ENCODE peak calls at places on chromosomes 7 and 10, in six cellular contexts. S is body of pancreas, W is HL-60, Y is HFF-Myc, U is astrocyte of the spinal cord, H is AG10803. N is an unnamed sample.

GRCh38 chr7:127474457-127474856 is 81.9 kb upstream of the ZNF800 start:
- DNase-seq in U (no peak), Y (peak), S (no peak), H (no peak), W (no peak), N (no peak)

GRCh38 chr7:112116894-112117293 is 89.3 kb downstream of the DOCK4 start:
- DNase-seq in S (no peak), W (no peak), Y (no peak), H (no peak), U (no peak), N (no peak)

GRCh38 chr7:1027285-1028043 is 16.9 kb upstream of the GPR146 start:
- DNase-seq in H (peak), U (peak), Y (no peak), S (peak), W (no peak), N (no peak)

GRCh38 chr10:680146-680545 is 9.3 kb downstream of the DIP2C start:
- DNase-seq in S (no peak), H (no peak), U (no peak), W (no peak), Y (no peak), N (no peak)

GRCh38 chr7:27364344-27364758 is 121.7 kb downstream of the EVX1 start:
- DNase-seq in H (peak), U (peak), Y (no peak), W (no peak), S (peak), N (peak)

GRCh38 chr7:105493196-105493927 is 28.7 kb downstream of the PUS7 start:
- DNase-seq in S (no peak), Y (no peak), H (no peak), U (no peak), W (no peak), N (no peak)

GRCh38 chr7:74044366-74045350 is 16.7 kb downstream of the ELN start:
- DNase-seq in Y (no peak), H (no peak), S (no peak), W (no peak), U (no peak), N (peak)

GRCh38 chr10:106971411-106971831 is 193.1 kb downstream of the SORCS1 start:
- DNase-seq in W (no peak), U (no peak), H (no peak), S (no peak), Y (no peak), N (peak)

GRCh38 chr7:137772748-137773147 is 74.0 kb downstream of the DGKI start:
- DNase-seq in W (no peak), U (peak), H (peak), Y (no peak), S (no peak), N (peak)

GRCh38 chr7:50359258-50359994 is 54.9 kb downstream of the IKZF1 start:
- DNase-seq in W (no peak), S (no peak), H (no peak), U (no peak), Y (no peak), N (no peak)

GRCh38 chr7:134962270-134962669 is 24.0 kb upstream of the AGBL3 start:
- DNase-seq in Y (no peak), S (no peak), U (no peak), H (no peak), W (no peak), N (no peak)

GRCh38 chr10:124262971-124263370 is 155.8 kb downstream of the OAT start:
- DNase-seq in S (no peak), U (no peak), H (no peak), Y (no peak), W (no peak), N (no peak)

GRCh38 chr7:55527314-55527713 is 45.0 kb downstream of the VOPP1 start:
- DNase-seq in S (no peak), U (no peak), Y (no peak), W (no peak), H (no peak), N (no peak)

GRCh38 chr10:98696516-98696915 is 249.8 kb upstream of the HPS1 start:
- DNase-seq in U (no peak), Y (no peak), H (no peak), S (no peak), W (no peak), N (no peak)

GRCh38 chr10:28331821-28332220 is 29.0 kb upstream of the MPP7 start:
- DNase-seq in W (no peak), Y (peak), U (peak), H (peak), S (no peak), N (no peak)

GRCh38 chr7:137007001-137007725 is 138.7 kb downstream of the CHRM2 start:
- DNase-seq in S (no peak), H (peak), Y (no peak), W (no peak), U (peak), N (no peak)

GRCh38 chr7:47405921-47406765 is 175.8 kb downstream of the TNS3 start:
- DNase-seq in W (no peak), U (peak), H (peak), Y (no peak), S (peak), N (peak)

GRCh38 chr10:34475222-34475621 is 339.9 kb downstream of the PARD3 start:
- DNase-seq in U (no peak), Y (no peak), S (no peak), W (no peak), H (no peak), N (no peak)

GRCh38 chr10:73096041-73096451 is 620 bp downstream of the P4HA1 start:
- DNase-seq in U (peak), Y (no peak), H (peak), S (peak), W (no peak), N (no peak)

GRCh38 chr7:27101188-27101905 is 1.1 kb downstream of the HOXA2 start:
- DNase-seq in Y (no peak), H (no peak), U (peak), W (no peak), S (no peak), N (no peak)

GRCh38 chr10:72094574-72094973 is 6.2 kb upstream of the SPOCK2 start:
- DNase-seq in U (no peak), H (no peak), S (no peak), W (no peak), Y (no peak), N (no peak)

GRCh38 chr10:44051584-44052385 is 333.1 kb downstream of the CXCL12 start:
- DNase-seq in H (peak), Y (no peak), U (peak), W (no peak), S (peak), N (no peak)

GRCh38 chr7:134502463-134502862 is 24.9 kb upstream of the AKR1B10 start:
- DNase-seq in W (peak), U (no peak), H (peak), Y (no peak), S (peak), N (no peak)

GRCh38 chr10:100981178-100981710 is 6.1 kb downstream of the MRPL43 start:
- DNase-seq in S (no peak), Y (no peak), H (no peak), W (no peak), U (no peak), N (no peak)

GRCh38 chr7:28207486-28208158 is 27.0 kb upstream of the JAZF1 start:
- DNase-seq in U (peak), Y (no peak), H (no peak), W (no peak), S (no peak), N (no peak)

GRCh38 chr10:129766611-129767550 is 197.2 kb downstream of the EBF3 start:
- DNase-seq in W (no peak), U (no peak), Y (no peak), H (no peak), S (no peak), N (no peak)

GRCh38 chr7:134891262-134892001 is 94.9 kb upstream of the AGBL3 start:
- DNase-seq in U (peak), H (peak), W (no peak), Y (peak), S (peak), N (peak)

GRCh38 chr10:16712883-16713282 is 104.3 kb downstream of the RSU1 start:
- DNase-seq in Y (no peak), H (no peak), W (no peak), U (no peak), S (no peak), N (no peak)

GRCh38 chr10:97378933-97379921 is 21.9 kb downstream of the RRP12 start:
- DNase-seq in S (no peak), Y (no peak), U (no peak), H (no peak), W (no peak), N (no peak)

GRCh38 chr10:96292971-96293909 is 11.0 kb upstream of the DNTT start:
- DNase-seq in U (peak), S (peak), H (peak), W (peak), Y (peak), N (no peak)

DNA sequence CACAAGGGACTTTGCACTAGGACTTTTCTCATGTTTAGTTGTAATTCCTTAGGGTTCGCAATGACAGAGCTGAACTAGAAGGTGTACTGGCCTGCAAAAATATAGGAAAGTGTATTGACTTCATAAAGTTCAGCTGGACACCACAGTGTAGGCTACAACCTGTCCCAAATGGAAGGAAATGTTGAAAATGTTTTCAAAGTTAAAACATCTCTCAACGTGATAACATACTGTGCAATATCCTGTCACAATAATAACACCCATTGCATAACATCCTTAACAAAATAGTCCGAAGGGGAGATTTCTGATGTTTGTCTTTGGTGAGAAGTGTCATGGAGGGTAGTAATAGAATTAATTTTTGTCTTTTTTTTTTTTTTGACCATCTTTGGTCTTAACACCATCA is 45.5 kb downstream of the DYNC1I1 start:
- DNase-seq in W (no peak), S (no peak), U (no peak), Y (no peak), H (no peak), N (no peak)
- TF ChIP-seq CTCF in W (no peak), S (no peak), U (no peak), Y (no peak), H (no peak), N (no peak)

GRCh38 chr10:103257812-103258211 is 12.1 kb downstream of the RPEL1 start:
- DNase-seq in H (no peak), Y (no peak), U (no peak), S (no peak), W (no peak), N (no peak)
- H3K4me3 ChIP-seq in H (no peak), Y (no peak), U (no peak), S (no peak), W (no peak), N (no peak)

GRCh38 chr10:94963901-94964300 is 25.4 kb downstream of the CYP2C9 start:
- DNase-seq in H (peak), Y (no peak), S (peak), W (peak), U (peak), N (no peak)
- TF ChIP-seq CTCF in H (peak), Y (peak), S (peak), W (peak), U (peak), N (peak)

GRCh38 chr10:132401396-132402168 is 4.6 kb downstream of the PWWP2B start:
- DNase-seq in Y (no peak), H (no peak), S (peak), W (no peak), U (no peak), N (no peak)
- H3K4me3 ChIP-seq in Y (no peak), H (no peak), S (no peak), W (no peak), U (no peak), N (no peak)

GRCh38 chr7:3426064-3426463 is 125.0 kb downstream of the SDK1 start:
- DNase-seq in U (no peak), H (no peak), Y (no peak), W (no peak), S (no peak), N (no peak)
- TF ChIP-seq CTCF in U (no peak), H (no peak), Y (no peak), W (no peak), S (no peak), N (no peak)

DNA sequence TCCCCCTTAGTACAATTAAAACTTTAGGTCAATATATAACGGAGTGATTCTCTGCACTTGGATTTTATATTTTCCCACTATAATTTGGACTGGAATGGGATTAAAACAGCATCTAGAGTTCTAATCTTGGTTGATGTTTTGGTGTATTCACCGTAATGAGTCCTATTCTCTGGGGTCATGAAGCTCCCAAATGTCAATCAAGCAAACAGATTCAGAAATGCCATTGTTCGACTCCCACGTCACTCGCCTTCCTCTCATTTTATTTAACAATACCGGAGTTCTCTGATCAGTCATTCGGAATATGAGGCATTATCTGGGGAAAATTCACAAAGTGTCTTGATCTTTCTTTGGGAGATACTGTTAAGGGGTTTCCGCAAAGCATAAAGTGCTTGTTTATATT is 26.5 kb downstream of the SKIDA1 start:
- DNase-seq in W (no peak), U (no peak), S (no peak), Y (no peak), H (no peak), N (no peak)
- H3K4me3 ChIP-seq in W (no peak), U (no peak), S (no peak), Y (no peak), H (no peak), N (no peak)

GRCh38 chr7:118590107-118590506 is 365.6 kb downstream of the ANKRD7 start:
- DNase-seq in U (peak), H (no peak), S (no peak), W (no peak), Y (no peak), N (no peak)
- TF ChIP-seq CTCF in U (peak), H (no peak), S (no peak), W (no peak), Y (peak), N (peak)

GRCh38 chr10:79072041-79072441 is 3.3 kb downstream of the ZMIZ1 start:
- DNase-seq in W (no peak), Y (no peak), U (no peak), S (no peak), H (peak), N (no peak)
- H3K4me3 ChIP-seq in W (no peak), Y (peak), U (peak), S (no peak), H (peak), N (peak)

GRCh38 chr7:80918909-80919721 is at the start of gene SEMA3C:
- DNase-seq in W (no peak), U (peak), S (peak), Y (peak), H (peak), N (peak)
- TF ChIP-seq CTCF in W (no peak), U (no peak), S (peak), Y (no peak), H (peak), N (peak)

N was measured in retinal pigment epithelial cell.